ENCODE peak calls at places on chromosomes 13 and 19, in six cellular contexts. K, W, N, Z, A and O are unnamed samples.

GRCh38 chr19:46487802-46488445 is 7.7 kb downstream of the PNMA8B start:
- DNase-seq in W (peak; percentile 85), Z (peak; percentile 29), N (peak; percentile 72), A (peak; percentile 93), K (peak; percentile 71), O (peak; percentile 58)

GRCh38 chr13:95156208-95156607 is 145.0 kb downstream of the ABCC4 start:
- DNase-seq in N (no peak), A (no peak), K (no peak), Z (no peak), W (no peak), O (no peak)

GRCh38 chr13:99224019-99224418 is 23.4 kb downstream of the UBAC2 start:
- DNase-seq in W (no peak), N (no peak), K (no peak), Z (no peak), A (no peak), O (no peak)

GRCh38 chr13:49791753-49792549 is 531 bp downstream of the KPNA3 start:
- DNase-seq in Z (no peak), N (peak; percentile 66), K (peak; percentile 31), W (peak; percentile 58), A (peak; percentile 65), O (peak; percentile 61)

GRCh38 chr13:47457631-47458030 is 543.4 kb downstream of the SUCLA2 start:
- DNase-seq in K (no peak), Z (no peak), W (no peak), N (no peak), A (no peak), O (peak; percentile 46)

GRCh38 chr13:26449063-26449848 is 108.2 kb upstream of the WASF3 start:
- DNase-seq in W (no peak), Z (no peak), A (no peak), N (no peak), K (no peak), O (no peak)

GRCh38 chr19:4908781-4909171 is 525 bp upstream of the UHRF1 start:
- DNase-seq in Z (no peak), W (no peak), K (no peak), N (no peak), A (no peak), O (no peak)

GRCh38 chr13:22090114-22090513 is 419.2 kb downstream of the FGF9 start:
- DNase-seq in Z (no peak), W (no peak), A (no peak), N (no peak), K (no peak), O (no peak)

GRCh38 chr13:113941571-113942191 is 32.2 kb downstream of the C13orf46 start:
- DNase-seq in K (no peak), W (peak; percentile 53), A (no peak), Z (no peak), N (peak; percentile 12), O (no peak)

GRCh38 chr19:3494051-3494450 is 6.4 kb downstream of the DOHH start:
- DNase-seq in K (no peak), Z (no peak), W (no peak), N (peak; percentile 59), A (peak; percentile 86), O (no peak)
- H3K36me3 ChIP-seq in K (peaks cover 58% of the 10 kb centered on the region), Z (peaks cover 2% of the 10 kb centered on the region), W (peaks cover 52% of the 10 kb centered on the region), N (peaks cover 5% of the 10 kb centered on the region), A (peaks cover 5% of the 10 kb centered on the region), O (no peaks in the 10 kb centered on the region)

GRCh38 chr19:33876619-33877018 is 79.9 kb downstream of the KCTD15 start:
- DNase-seq in A (no peak), N (no peak), W (no peak), K (no peak), Z (no peak), O (no peak)

GRCh38 chr19:33876192-33876591 is 79.5 kb downstream of the KCTD15 start:
- DNase-seq in Z (no peak), W (no peak), N (no peak), A (no peak), K (no peak), O (no peak)

GRCh38 chr19:33878912-33879810 is 82.5 kb downstream of the KCTD15 start:
- DNase-seq in N (no peak), Z (no peak), W (no peak), A (no peak), K (no peak), O (no peak)

GRCh38 chr19:33879818-33880575 is 83.3 kb downstream of the KCTD15 start:
- DNase-seq in A (no peak), N (no peak), W (peak; percentile 34), Z (no peak), K (peak; percentile 19), O (no peak)

GRCh38 chr19:33878136-33878535 is 81.5 kb downstream of the KCTD15 start:
- DNase-seq in N (no peak), K (no peak), Z (no peak), W (no peak), A (no peak), O (no peak)
- H3K27me3 ChIP-seq in N (no peaks in the 10 kb centered on the region), K (no peaks in the 10 kb centered on the region), Z (no peaks in the 10 kb centered on the region), W (no peaks in the 10 kb centered on the region), A (no peaks in the 10 kb centered on the region), O (no peaks in the 10 kb centered on the region)

DNA sequence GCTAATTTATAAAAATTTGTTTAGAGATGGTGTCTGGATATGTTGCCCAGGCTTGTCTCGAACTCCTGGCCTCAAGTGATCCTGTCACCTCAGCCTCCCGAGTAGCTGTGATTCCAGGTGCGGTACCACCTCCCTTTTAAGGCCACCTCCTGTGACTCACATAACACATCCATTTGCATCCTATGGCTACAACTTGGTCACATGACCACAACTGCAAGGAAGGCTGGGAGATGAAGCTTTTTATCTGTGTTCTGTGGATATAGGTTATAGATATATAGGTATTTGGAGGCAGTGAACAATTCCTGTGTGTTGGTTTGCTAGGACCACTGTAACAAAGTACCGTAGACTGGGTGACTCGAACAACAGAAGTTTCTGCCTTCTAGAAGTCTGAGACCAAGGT is 6.0 kb downstream of the SPACA6 start:
- DNase-seq in Z (no peak), N (no peak), K (no peak), W (no peak), A (no peak), O (no peak)
- H3K36me3 ChIP-seq in Z (peaks cover 12% of the 10 kb centered on the region), N (peaks cover 4% of the 10 kb centered on the region), K (peaks cover 72% of the 10 kb centered on the region), W (peaks cover 64% of the 10 kb centered on the region), A (no peaks in the 10 kb centered on the region), O (peaks cover 89% of the 10 kb centered on the region)

DNA sequence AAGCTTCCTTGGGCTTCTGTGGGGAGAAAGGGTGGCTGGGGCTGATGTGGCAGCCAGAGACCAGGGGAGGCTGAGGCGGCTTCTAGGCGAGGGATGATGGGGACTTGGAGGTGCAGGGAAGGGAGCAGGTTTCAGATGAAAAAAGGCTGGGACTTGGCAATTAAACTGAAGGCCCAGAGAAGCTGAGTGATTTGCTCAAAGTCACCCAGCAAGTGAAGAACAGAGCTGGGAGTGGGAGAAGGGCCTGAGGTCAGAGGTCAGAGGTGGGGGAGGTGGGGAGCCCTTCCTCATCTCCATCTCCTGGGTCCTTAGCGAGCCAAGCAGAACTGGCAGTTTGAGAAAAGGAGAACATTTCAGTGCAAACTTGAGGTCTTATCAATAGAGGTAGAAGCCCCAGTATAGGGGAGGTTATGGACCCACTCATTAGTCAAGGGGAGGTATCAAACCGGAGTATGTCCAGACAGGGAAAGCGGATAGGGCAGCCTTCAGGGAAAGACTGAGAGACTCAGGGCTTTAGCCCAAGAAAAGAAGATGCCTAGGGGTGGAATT is 49.6 kb upstream of the NFIC start:
- DNase-seq in A (no peak), K (no peak), W (no peak), N (no peak), Z (no peak), O (no peak)
- H3K27me3 ChIP-seq in A (no peaks in the 10 kb centered on the region), K (peaks cover 67% of the 10 kb centered on the region), W (peaks cover 26% of the 10 kb centered on the region), N (no peaks in the 10 kb centered on the region), Z (peaks cover 13% of the 10 kb centered on the region), O (peaks cover 5% of the 10 kb centered on the region)

GRCh38 chr19:20103091-20103501 is 25.3 kb downstream of the ZNF90 start:
- DNase-seq in N (peak; percentile 91), Z (no peak), A (peak; percentile 79), K (no peak), W (no peak), O (no peak)

GRCh38 chr19:20107301-20107700 is 29.5 kb downstream of the ZNF90 start:
- DNase-seq in N (no peak), K (no peak), Z (no peak), W (no peak), A (no peak), O (no peak)

DNA sequence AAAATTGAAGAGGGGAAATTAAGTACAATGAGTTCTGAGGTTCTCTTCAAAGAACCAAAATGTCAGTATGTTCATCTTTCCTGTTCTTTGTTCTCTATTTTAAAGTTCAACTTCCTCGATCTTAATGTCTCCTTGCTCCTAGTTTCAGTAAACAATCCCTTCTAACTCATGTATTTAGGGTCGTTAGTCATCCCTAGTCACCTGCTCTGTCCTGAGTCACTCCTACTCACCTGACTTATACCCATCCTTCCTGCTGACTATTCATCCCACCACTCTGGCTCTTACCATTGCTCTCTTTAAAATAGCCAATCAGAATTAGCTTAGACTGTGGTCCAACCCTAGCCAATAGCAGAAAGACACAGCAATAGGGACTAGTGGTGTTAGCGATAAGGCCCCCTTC is 24.3 kb downstream of the ZNF90 start:
- DNase-seq in A (no peak), W (no peak), Z (no peak), K (no peak), N (no peak), O (no peak)
- H3K36me3 ChIP-seq in A (peaks cover 33% of the 10 kb centered on the region), W (no peaks in the 10 kb centered on the region), Z (no peaks in the 10 kb centered on the region), K (peaks cover 3% of the 10 kb centered on the region), N (peaks cover 16% of the 10 kb centered on the region), O (peaks cover 3% of the 10 kb centered on the region)

GRCh38 chr13:28494537-28494860 is 429 bp downstream of the FLT1 start:
- DNase-seq in N (no peak), A (no peak), W (no peak), K (no peak), Z (no peak), O (no peak)
- H3K27me3 ChIP-seq in N (no peaks in the 10 kb centered on the region), A (peaks cover 36% of the 10 kb centered on the region), W (peaks cover 59% of the 10 kb centered on the region), K (peaks cover 42% of the 10 kb centered on the region), Z (peaks cover 12% of the 10 kb centered on the region), O (peaks cover 51% of the 10 kb centered on the region)

GRCh38 chr13:111161601-111162600 is 46.8 kb downstream of the ARHGEF7 start:
- DNase-seq in A (no peak), Z (no peak), N (no peak), W (no peak), K (no peak), O (no peak)

GRCh38 chr13:111156421-111156820 is 41.3 kb downstream of the ARHGEF7 start:
- DNase-seq in W (no peak), Z (no peak), K (no peak), N (no peak), A (no peak), O (no peak)

GRCh38 chr13:111160648-111161047 is 45.5 kb downstream of the ARHGEF7 start:
- DNase-seq in Z (no peak), N (no peak), A (no peak), K (no peak), W (no peak), O (no peak)

GRCh38 chr13:111158136-111158805 is 43.2 kb downstream of the ARHGEF7 start:
- DNase-seq in W (no peak), N (no peak), K (no peak), Z (no peak), A (no peak), O (no peak)

GRCh38 chr13:111159362-111160320 is 44.5 kb downstream of the ARHGEF7 start:
- DNase-seq in A (no peak), K (no peak), W (no peak), N (no peak), Z (no peak), O (no peak)
- H3K36me3 ChIP-seq in A (peaks cover 4% of the 10 kb centered on the region), K (peaks cover 7% of the 10 kb centered on the region), W (no peaks in the 10 kb centered on the region), N (no peaks in the 10 kb centered on the region), Z (peaks cover 2% of the 10 kb centered on the region), O (peaks cover 15% of the 10 kb centered on the region)